ENCODE peak calls at places on chromosomes 6 and 20, in six cellular contexts. T, G, P, I, N and Q are unnamed samples.
A peak's percentile ranks its signal among the peaks of the same experiment; 100 is the strongest.

GRCh38 chr6:134295953-134296553 is 21.9 kb downstream of the SGK1 start:
- DNase-seq in T (no peak), G (peak; percentile 97), P (no peak), I (peak; percentile 100), N (peak; percentile 40), Q (peak; percentile 47)

GRCh38 chr6:41488392-41489129 is 57.6 kb upstream of the FOXP4 start:
- DNase-seq in T (no peak), G (peak; percentile 87), P (no peak), I (peak; percentile 62), N (peak; percentile 18), Q (peak; percentile 66)

GRCh38 chr20:36106606-36107005 is 47.9 kb upstream of the EPB41L1 start:
- DNase-seq in T (no peak), G (no peak), P (no peak), I (no peak), N (no peak), Q (no peak)

GRCh38 chr6:170439366-170440351 is 113.4 kb downstream of the PSMB1 start:
- DNase-seq in T (no peak), G (no peak), P (no peak), I (no peak), N (no peak), Q (no peak)

GRCh38 chr6:91782789-91783188 is 1195.9 kb upstream of the MAP3K7 start:
- DNase-seq in T (no peak), G (peak; percentile 6), P (no peak), I (no peak), N (no peak), Q (no peak)

GRCh38 chr6:169966312-169967181 is 215.1 kb downstream of the ERMARD start:
- DNase-seq in T (no peak), G (no peak), P (no peak), I (no peak), N (no peak), Q (no peak)

GRCh38 chr6:167495506-167496391 is 170.9 kb downstream of the TTLL2 start:
- DNase-seq in T (no peak), G (no peak), P (no peak), I (no peak), N (no peak), Q (no peak)

GRCh38 chr20:17226410-17227198 is at the start of gene PCSK2:
- DNase-seq in T (no peak), G (peak; percentile 19), P (no peak), I (no peak), N (no peak), Q (no peak)

GRCh38 chr6:117168296-117169059 is 96.9 kb upstream of the VGLL2 start:
- DNase-seq in T (no peak), G (no peak), P (no peak), I (no peak), N (no peak), Q (no peak)

GRCh38 chr20:35462351-35462750 is 7.0 kb downstream of the CEP250 start:
- DNase-seq in T (no peak), G (no peak), P (no peak), I (no peak), N (no peak), Q (no peak)

GRCh38 chr6:162198925-162199324 is 528.6 kb downstream of the PRKN start:
- DNase-seq in T (no peak), G (no peak), P (no peak), I (no peak), N (no peak), Q (no peak)
- TF ChIP-seq CTCF in T (no peak), G (no peak), P (no peak), I (no peak), N (no peak), Q (no peak)

GRCh38 chr20:19758888-19759331 is 852 bp downstream of the RIN2 start:
- DNase-seq in T (no peak), G (peak; percentile 61), P (peak; percentile 66), I (no peak), N (no peak), Q (no peak)
- H3K4me3 ChIP-seq in T (no peak overlapping the region), G (peak overlapping the region; percentile 86), P (peak overlapping the region; percentile 73), I (peak overlapping the region; percentile 85), N (no peak overlapping the region), Q (no peak overlapping the region)

GRCh38 chr6:39088331-39088730 is 26.7 kb downstream of the SAYSD1 start:
- DNase-seq in T (no peak), G (peak; percentile 42), P (no peak), I (peak; percentile 10), N (no peak), Q (peak; percentile 44)
- TF ChIP-seq CTCF in T (no peak), G (peak; percentile 46), P (no peak), I (peak; percentile 50), N (peak; percentile 19), Q (peak; percentile 20)

DNA sequence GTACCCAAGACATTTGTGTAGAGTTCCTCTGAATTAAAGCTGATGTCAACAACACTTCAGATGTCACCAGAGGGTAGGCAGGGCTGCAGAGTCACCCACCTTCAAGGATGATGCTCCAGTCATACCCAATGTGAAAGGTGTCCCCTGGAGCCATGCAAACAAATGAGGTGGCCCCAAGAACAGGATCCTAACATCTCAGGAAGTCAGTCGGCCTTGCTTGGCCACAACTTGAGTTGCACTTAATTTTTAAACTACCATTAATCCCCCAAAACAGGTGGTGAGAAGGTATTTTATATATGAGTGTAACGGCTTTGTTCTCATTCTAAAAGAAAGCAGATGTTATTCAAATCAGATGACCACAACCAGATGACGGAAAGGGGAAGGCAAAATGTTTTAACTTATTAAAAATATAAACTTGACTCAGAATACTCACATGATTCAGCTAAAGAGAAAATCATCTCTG is 21.1 kb upstream of the SERPINB1 start:
- DNase-seq in T (no peak), G (no peak), P (no peak), I (no peak), N (peak; percentile 80), Q (peak; percentile 94)
- H3K4me3 ChIP-seq in T (no peak overlapping the region), G (no peak overlapping the region), P (no peak overlapping the region), I (no peak overlapping the region), N (no peak overlapping the region), Q (no peak overlapping the region)

DNA sequence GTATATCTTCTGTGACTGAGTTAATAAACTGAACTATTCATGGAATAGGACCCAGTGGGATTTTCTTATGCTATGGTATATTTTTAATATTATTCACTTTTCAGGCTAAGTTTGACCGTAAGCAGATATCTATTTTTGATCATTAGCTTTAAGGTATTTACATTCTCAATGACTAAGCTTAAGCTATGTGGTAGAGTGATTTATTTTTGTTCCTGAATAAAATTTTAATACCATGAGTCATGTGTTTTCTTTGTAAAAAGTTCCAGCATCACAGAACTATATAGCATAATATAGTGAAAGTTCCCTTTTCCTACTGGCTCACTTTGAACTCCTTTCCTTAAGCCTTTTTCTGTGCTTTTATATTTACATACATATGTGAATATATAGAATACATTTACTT is 75.8 kb downstream of the BCKDHB start:
- DNase-seq in T (no peak), G (peak; percentile 69), P (no peak), I (no peak), N (no peak), Q (no peak)
- TF ChIP-seq CTCF in T (no peak), G (no peak), P (no peak), I (no peak), N (no peak), Q (no peak)

GRCh38 chr6:35686873-35687557 is 1.7 kb downstream of the FKBP5 start:
- DNase-seq in T (no peak), G (no peak), P (no peak), I (no peak), N (no peak), Q (peak; percentile 29)
- H3K4me3 ChIP-seq in T (peak overlapping the region; percentile 85), G (peak overlapping the region; percentile 73), P (peak overlapping the region; percentile 99), I (peak overlapping the region; percentile 70), N (peak overlapping the region; percentile 55), Q (peak overlapping the region; percentile 84)